ENCODE peak calls at places on chromosomes 1 and 21, in nine cellular contexts. M, D, Y, L, E, Q, I, T and W are unnamed samples.

GRCh38 chr1:24021403-24022266 is 41.5 kb upstream of the SRSF10 start:
- DNase-seq in M (no peak), D (peak; percentile 86), Y (no peak), L (no peak), E (no peak), Q (no peak), I (no peak), T (peak; percentile 46), W (no peak)

GRCh38 chr1:197619008-197619640 is 156.2 kb downstream of the DENND1B start:
- DNase-seq in M (peak; percentile 32), D (no peak), Y (no peak), L (peak; percentile 30), E (no peak), Q (peak; percentile 48), I (no peak), T (no peak), W (peak; percentile 9)

GRCh38 chr1:1832820-1833219 is 54.5 kb upstream of the NADK start:
- DNase-seq in M (no peak), D (peak; percentile 16), Y (no peak), L (no peak), E (no peak), Q (peak; percentile 38), I (no peak), T (no peak), W (no peak)

GRCh38 chr1:51910618-51911017 is 32.1 kb upstream of the NRDC start:
- DNase-seq in M (no peak), D (no peak), Y (no peak), L (no peak), E (no peak), Q (no peak), I (no peak), T (no peak), W (no peak)

GRCh38 chr1:119647734-119648619 is at the start of gene ZNF697:
- DNase-seq in M (peak; percentile 98), D (peak; percentile 98), Y (peak; percentile 97), L (peak; percentile 96), E (peak; percentile 87), Q (peak; percentile 98), I (peak; percentile 96), T (peak; percentile 97), W (peak; percentile 93)

GRCh38 chr1:92797297-92797696 is 12.4 kb upstream of the EVI5 start:
- DNase-seq in M (peak; percentile 32), D (no peak), Y (no peak), L (no peak), E (no peak), Q (peak; percentile 74), I (no peak), T (no peak), W (no peak)

GRCh38 chr1:33001282-33001681 is 35.4 kb downstream of the AK2 start:
- DNase-seq in M (no peak), D (peak; percentile 7), Y (no peak), L (no peak), E (no peak), Q (no peak), I (no peak), T (no peak), W (no peak)

GRCh38 chr1:240193699-240194098 is 102.0 kb downstream of the FMN2 start:
- DNase-seq in M (no peak), D (no peak), Y (no peak), L (no peak), E (no peak), Q (no peak), I (no peak), T (no peak), W (no peak)

GRCh38 chr1:38608202-38608864 is 251.2 kb downstream of the RRAGC start:
- DNase-seq in M (peak; percentile 35), D (no peak), Y (no peak), L (peak; percentile 91), E (no peak), Q (peak; percentile 4), I (no peak), T (no peak), W (no peak)

GRCh38 chr21:38766987-38767722 is 38.6 kb upstream of the ETS2 start:
- DNase-seq in M (no peak), D (no peak), Y (peak; percentile 83), L (no peak), E (no peak), Q (no peak), I (no peak), T (peak; percentile 42), W (no peak)

GRCh38 chr1:185499986-185500626 is 183.1 kb upstream of the IVNS1ABP start:
- DNase-seq in M (peak; percentile 61), D (no peak), Y (peak; percentile 90), L (peak; percentile 9), E (peak; percentile 78), Q (peak; percentile 96), I (no peak), T (no peak), W (peak; percentile 82)

GRCh38 chr1:214510477-214510876 is 40.9 kb downstream of the PTPN14 start:
- DNase-seq in M (no peak), D (no peak), Y (no peak), L (no peak), E (no peak), Q (no peak), I (no peak), T (no peak), W (no peak)

GRCh38 chr1:32900956-32901822 is at the start of gene TMEM54:
- DNase-seq in M (no peak), D (peak; percentile 72), Y (peak; percentile 55), L (no peak), E (no peak), Q (peak; percentile 15), I (peak; percentile 70), T (peak; percentile 86), W (no peak)

GRCh38 chr1:90671736-90672135 is 45.4 kb downstream of the BARHL2 start:
- DNase-seq in M (no peak), D (no peak), Y (no peak), L (no peak), E (no peak), Q (no peak), I (no peak), T (no peak), W (no peak)

GRCh38 chr1:30914931-30915330 is 6.4 kb upstream of the SDC3 start:
- DNase-seq in M (no peak), D (peak; percentile 10), Y (no peak), L (no peak), E (no peak), Q (no peak), I (no peak), T (peak; percentile 4), W (no peak)

GRCh38 chr21:38561205-38561604 is 62.9 kb upstream of the ERG start:
- DNase-seq in M (no peak), D (no peak), Y (no peak), L (no peak), E (no peak), Q (no peak), I (no peak), T (no peak), W (no peak)

GRCh38 chr1:224815647-224816046 is 113.8 kb upstream of the DNAH14 start:
- DNase-seq in M (no peak), D (no peak), Y (no peak), L (no peak), E (no peak), Q (no peak), I (no peak), T (no peak), W (no peak)

GRCh38 chr1:155185783-155186265 is 12.2 kb downstream of the TRIM46 start:
- DNase-seq in M (no peak), D (no peak), Y (no peak), L (no peak), E (no peak), Q (no peak), I (no peak), T (no peak), W (no peak)

GRCh38 chr1:245988393-245989078 is 518.5 kb downstream of the SMYD3 start:
- DNase-seq in M (peak; percentile 27), D (no peak), Y (no peak), L (peak; percentile 45), E (no peak), Q (no peak), I (no peak), T (no peak), W (no peak)

GRCh38 chr1:244451951-244452795 is 464 bp upstream of the ADSS2 start:
- DNase-seq in M (peak; percentile 99), D (peak; percentile 100), Y (peak; percentile 99), L (peak; percentile 100), E (peak; percentile 90), Q (peak; percentile 99), I (peak; percentile 99), T (peak; percentile 100), W (peak; percentile 91)

GRCh38 chr1:153567621-153568366 is 2.1 kb upstream of the S100A2 start:
- DNase-seq in M (no peak), D (no peak), Y (peak; percentile 99), L (peak; percentile 41), E (peak; percentile 94), Q (peak; percentile 71), I (no peak), T (no peak), W (no peak)
- H3K4me3 ChIP-seq in M (no peak overlapping the region), D (peak overlapping the region; percentile 28), Y (peak overlapping the region; percentile 0), L (no peak overlapping the region), E (no peak overlapping the region), Q (no peak overlapping the region), I (peak overlapping the region; percentile 19), T (no peak overlapping the region), W (peak overlapping the region; percentile 23)

GRCh38 chr21:26001356-26001755 is 169.2 kb downstream of the APP start:
- DNase-seq in M (no peak), D (no peak), Y (no peak), L (no peak), E (no peak), Q (no peak), I (no peak), T (peak; percentile 18), W (no peak)
- TF ChIP-seq CTCF in M (no peak), D (no peak), Y (no peak), L (peak; percentile 22), E (no peak), Q (no peak), I (no peak), T (peak; percentile 25), W (no peak)

GRCh38 chr1:217521317-217521716 is 109.6 kb downstream of the GPATCH2 start:
- DNase-seq in M (peak; percentile 30), D (no peak), Y (no peak), L (no peak), E (no peak), Q (no peak), I (no peak), T (no peak), W (no peak)
- H3K4me3 ChIP-seq in M (no peak overlapping the region), D (no peak overlapping the region), Y (no peak overlapping the region), L (no peak overlapping the region), E (no peak overlapping the region), Q (no peak overlapping the region), I (no peak overlapping the region), T (no peak overlapping the region), W (no peak overlapping the region)

DNA sequence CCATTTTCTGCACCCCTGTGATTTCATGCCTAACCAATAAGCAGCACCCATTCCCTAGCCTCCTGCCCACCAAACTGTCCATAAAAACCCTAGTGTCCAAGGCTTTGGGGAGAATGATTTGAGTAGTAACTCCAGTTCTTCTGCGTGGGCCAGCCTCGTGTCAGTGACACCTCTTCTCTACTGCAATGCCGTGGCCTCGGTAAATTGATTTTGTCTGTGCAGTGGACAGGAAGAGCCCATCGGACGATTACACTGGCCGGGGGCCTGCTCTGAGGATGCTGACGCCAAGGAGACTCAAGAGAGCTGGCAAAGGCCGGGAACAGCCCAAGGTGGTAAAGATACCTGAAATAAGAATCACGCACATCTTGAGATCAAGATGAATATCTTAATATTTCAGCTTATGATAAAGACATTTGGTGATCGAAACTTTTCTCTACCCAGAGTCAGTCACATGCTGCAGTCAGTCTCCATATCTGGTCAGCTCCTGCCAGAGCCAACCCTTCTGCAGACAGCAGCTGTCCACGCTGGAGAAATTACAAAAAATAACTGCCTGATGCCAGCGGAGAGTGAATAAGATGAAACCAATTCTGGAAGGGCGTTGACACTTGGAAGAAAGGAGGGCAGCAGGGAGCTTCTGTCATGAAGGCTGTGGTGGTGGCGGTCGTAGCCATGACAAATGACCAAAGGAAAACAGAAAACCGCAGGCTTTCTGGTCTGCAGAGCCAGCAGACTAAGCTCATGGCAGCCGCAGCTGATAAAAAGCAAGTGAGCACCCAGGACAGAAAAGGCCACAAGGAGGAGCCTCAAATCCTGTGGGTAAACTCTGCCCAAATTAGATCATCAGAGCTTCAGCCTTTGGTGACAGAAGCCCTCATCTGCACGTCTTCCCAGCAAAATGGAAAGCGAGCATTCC is 29.1 kb downstream of the RSPH1 start:
- DNase-seq in M (peak; percentile 39), D (peak; percentile 37), Y (no peak), L (peak; percentile 48), E (no peak), Q (peak; percentile 7), I (no peak), T (peak; percentile 41), W (no peak)
- TF ChIP-seq CTCF in M (peak; percentile 36), D (no peak), Y (peak; percentile 38), L (peak; percentile 44), E (peak; percentile 6), Q (no peak), I (no peak), T (no peak), W (no peak)